ENCODE peak calls at places on chromosomes 2 and 18, in six cellular contexts. H is AG09309, D is lung, O is NB4, P is heart right ventricle, L is A549. U is an unnamed sample.

GRCh38 chr2:172953970-172954852 is 121.4 kb upstream of the MAP3K20 start:
- DNase-seq in O (no peak), L (no peak), D (no peak), H (no peak), P (no peak), U (no peak)

GRCh38 chr2:159879061-159879604 is 81.1 kb upstream of the CD302 start:
- DNase-seq in P (no peak), D (no peak), L (no peak), O (no peak), H (peak; percentile 35), U (no peak)

GRCh38 chr2:202165945-202166344 is 72.5 kb downstream of the SUMO1 start:
- DNase-seq in O (no peak), H (no peak), P (no peak), L (no peak), D (no peak), U (no peak)

GRCh38 chr2:20448246-20449046 is 1.6 kb downstream of the RHOB start:
- DNase-seq in L (peak; percentile 32), P (no peak), D (no peak), O (no peak), H (no peak), U (no peak)

GRCh38 chr18:3910507-3910906 is 460.5 kb downstream of the TGIF1 start:
- DNase-seq in O (no peak), D (no peak), P (peak; percentile 24), H (peak; percentile 18), L (no peak), U (no peak)

GRCh38 chr2:23703583-23704385 is 223.1 kb downstream of the ATAD2B start:
- DNase-seq in H (no peak), L (no peak), O (no peak), D (peak; percentile 25), P (no peak), U (no peak)

GRCh38 chr18:72181241-72181764 is 362.8 kb downstream of the CBLN2 start:
- DNase-seq in O (no peak), L (no peak), H (no peak), P (no peak), D (no peak), U (no peak)

GRCh38 chr2:44770221-44771187 is 171.0 kb upstream of the SIX3 start:
- DNase-seq in D (no peak), H (no peak), O (peak; percentile 35), P (no peak), L (no peak), U (no peak)

GRCh38 chr2:189421644-189422043 is 19.6 kb upstream of the WDR75 start:
- DNase-seq in H (no peak), O (no peak), P (no peak), L (no peak), D (no peak), U (no peak)

GRCh38 chr2:222217712-222218111 is 81.1 kb downstream of the PAX3 start:
- DNase-seq in P (no peak), O (no peak), D (no peak), H (no peak), L (no peak), U (no peak)

GRCh38 chr2:42841344-42841743 is 49.0 kb upstream of the HAAO start:
- DNase-seq in P (no peak), L (no peak), O (no peak), D (no peak), H (no peak), U (no peak)

GRCh38 chr18:3062798-3063563 is 50.0 kb upstream of the LPIN2 start:
- DNase-seq in H (no peak), P (peak; percentile 61), O (peak; percentile 68), L (no peak), D (peak; percentile 61), U (no peak)

GRCh38 chr2:65465857-65466256 is 33.5 kb upstream of the SPRED2 start:
- DNase-seq in L (no peak), H (no peak), O (no peak), P (no peak), D (no peak), U (no peak)

GRCh38 chr2:88129313-88129959 is 1.6 kb upstream of the FABP1 start:
- DNase-seq in D (no peak), P (no peak), L (no peak), O (no peak), H (no peak), U (no peak)

GRCh38 chr2:181781082-181781786 is 100.9 kb upstream of the NEUROD1 start:
- DNase-seq in D (no peak), P (no peak), H (no peak), O (peak; percentile 77), L (no peak), U (no peak)

GRCh38 chr18:13540783-13541182 is 185.6 kb downstream of the FAM210A start:
- DNase-seq in H (no peak), O (no peak), L (no peak), D (no peak), P (no peak), U (no peak)

GRCh38 chr2:235345745-235346144 is 148.1 kb upstream of the AGAP1 start:
- DNase-seq in L (no peak), D (no peak), H (no peak), O (no peak), P (no peak), U (no peak)

GRCh38 chr2:232482301-232483238 is 5.1 kb downstream of the ECEL1 start:
- DNase-seq in D (no peak), P (no peak), L (no peak), H (no peak), O (no peak), U (peak; percentile 79)

GRCh38 chr18:6781846-6782245 is 52.3 kb downstream of the ARHGAP28 start:
- DNase-seq in L (no peak), D (no peak), P (no peak), O (no peak), H (no peak), U (no peak)

GRCh38 chr18:35142270-35142605 is 98.6 kb upstream of the ZNF397 start:
- DNase-seq in H (no peak), D (no peak), L (no peak), O (no peak), P (no peak), U (no peak)

GRCh38 chr2:129721841-129722240 is 257.6 kb upstream of the RAB6C start:
- DNase-seq in O (no peak), D (no peak), L (no peak), H (no peak), P (no peak), U (no peak)

GRCh38 chr2:29322011-29322410 is 206.8 kb downstream of the CLIP4 start:
- DNase-seq in O (no peak), P (no peak), H (no peak), L (no peak), D (no peak), U (no peak)

GRCh38 chr2:74554821-74555531 is 456 bp downstream of the DOK1 start:
- DNase-seq in O (peak; percentile 75), D (peak; percentile 63), L (no peak), H (no peak), P (peak; percentile 39), U (no peak)

GRCh38 chr2:231257763-231258162 is 59.3 kb downstream of the ARMC9 start:
- DNase-seq in O (no peak), H (no peak), P (no peak), D (no peak), L (no peak), U (no peak)

GRCh38 chr2:231258696-231259095 is 60.3 kb downstream of the ARMC9 start:
- DNase-seq in D (no peak), P (no peak), L (no peak), O (no peak), H (no peak), U (no peak)

GRCh38 chr2:231263118-231263831 is 64.8 kb downstream of the ARMC9 start:
- DNase-seq in L (no peak), D (no peak), H (no peak), O (no peak), P (no peak), U (no peak)

GRCh38 chr2:231259104-231259503 is 60.7 kb downstream of the ARMC9 start:
- DNase-seq in P (no peak), L (no peak), O (no peak), D (no peak), H (no peak), U (no peak)

GRCh38 chr2:231260442-231260841 is 62.0 kb downstream of the ARMC9 start:
- DNase-seq in D (no peak), H (no peak), L (no peak), O (peak; percentile 46), P (no peak), U (no peak)
- TF ChIP-seq CTCF in D (no peak), H (no peak), L (no peak), O (no peak), P (no peak), U (no peak)

DNA sequence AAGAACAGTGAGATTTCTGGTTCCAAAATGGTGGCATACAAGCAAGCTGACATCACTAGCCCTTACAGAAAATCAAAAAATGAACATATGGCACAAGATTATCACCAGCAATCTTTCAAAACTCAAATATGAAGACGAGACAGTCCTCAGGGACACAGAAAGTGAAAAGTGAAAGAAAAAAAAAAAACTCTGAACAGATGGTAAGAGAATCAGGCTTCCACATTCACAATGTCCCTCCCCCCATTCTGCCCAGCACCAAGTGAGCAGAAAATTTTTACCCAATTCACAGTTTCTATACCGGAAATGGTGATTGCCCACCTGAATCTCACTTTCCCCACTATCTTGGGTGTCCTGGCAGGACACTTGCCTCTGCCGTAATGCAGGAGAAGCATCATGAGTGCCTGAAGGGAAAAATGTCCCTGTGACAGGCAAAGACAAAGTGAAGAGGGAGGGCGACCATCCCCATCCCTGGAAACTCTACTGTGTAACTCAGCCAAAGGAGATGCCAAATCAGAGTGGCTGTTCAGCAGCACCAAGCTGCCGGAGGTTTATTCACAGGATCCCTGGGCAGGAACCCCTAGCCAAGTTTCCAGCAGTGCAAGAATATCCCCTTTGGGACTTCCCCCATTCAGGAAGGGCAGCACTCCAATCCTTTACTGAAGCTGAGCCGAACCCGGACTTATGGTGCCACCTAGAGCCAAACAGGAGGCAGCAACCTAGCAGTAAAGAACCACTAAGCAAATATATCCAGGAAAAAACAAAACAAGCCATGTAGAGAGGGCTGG is 312.2 kb downstream of the LRATD1 start:
- DNase-seq in H (peak; percentile 1), L (no peak), P (no peak), O (peak; percentile 56), D (no peak), U (no peak)
- TF ChIP-seq CTCF in H (peak; percentile 27), L (no peak), P (no peak), O (peak; percentile 65), D (no peak), U (peak; percentile 47)

GRCh38 chr2:96574364-96574763 is 37.8 kb downstream of the ARID5A start:
- DNase-seq in H (no peak), L (no peak), P (no peak), O (no peak), D (no peak), U (no peak)
- TF ChIP-seq CTCF in H (peak; percentile 25), L (no peak), P (no peak), O (peak; percentile 23), D (no peak), U (peak; percentile 45)

DNA sequence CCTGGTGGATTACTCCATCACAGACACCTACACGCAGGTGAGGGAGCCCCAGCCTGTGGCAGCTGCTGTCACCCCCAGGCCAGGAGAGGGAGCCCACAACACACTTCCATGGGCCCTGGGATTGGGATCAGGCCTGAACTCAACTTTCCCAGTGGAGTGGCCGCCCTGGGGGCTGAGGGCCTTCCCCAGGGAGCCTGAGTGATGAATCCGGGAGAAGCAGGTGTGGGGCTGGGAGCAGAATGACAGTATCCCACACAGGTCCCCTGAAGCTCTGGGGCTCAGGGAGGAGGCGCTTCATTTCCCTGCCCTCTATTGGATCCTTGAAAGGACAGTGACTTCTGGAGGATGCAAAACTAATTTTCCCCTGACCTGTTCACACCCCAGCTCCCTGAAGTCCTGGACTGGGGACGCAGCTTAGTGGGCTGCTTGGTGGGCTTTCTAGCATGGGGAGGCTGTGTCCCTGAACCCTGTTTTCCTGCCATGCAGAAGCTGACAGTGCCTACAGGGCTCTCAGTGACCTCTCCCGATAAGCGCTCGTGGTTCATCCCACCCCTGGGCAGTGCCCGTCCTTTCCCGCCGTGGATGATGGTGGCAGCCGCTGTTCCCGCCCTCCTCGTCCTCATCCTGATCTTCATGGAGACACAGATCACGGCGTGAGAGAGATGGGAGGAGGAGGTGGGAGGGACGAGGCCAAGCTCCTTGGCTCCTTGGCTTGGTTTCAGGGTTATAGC is 11.0 kb downstream of the SLC4A3 start:
- DNase-seq in P (peak; percentile 12), H (no peak), O (no peak), L (no peak), D (no peak), U (no peak)
- TF ChIP-seq CTCF in P (peak; percentile 9), H (peak; percentile 33), O (no peak), L (no peak), D (no peak), U (peak; percentile 38)

U was measured in chondrocyte.